ENCODE peak calls at places on chromosomes 6 and 20, in seven cellular contexts. J is naive thymus-derived CD4-positive, alpha-beta T cell; Z is body of pancreas; R is testis; Q is ascending aorta; G is fibroblast of lung; W is thoracic aorta. L is an unnamed sample.
A peak's percentile ranks its signal among the peaks of the same experiment; 100 is the strongest.

GRCh38 chr6:144588674-144589325 is 303.7 kb downstream of the UTRN start:
- DNase-seq in J (no peak), W (no peak), Z (no peak), R (no peak), Q (no peak), G (no peak), L (no peak)

GRCh38 chr20:17888044-17888443 is 80.5 kb downstream of the SNX5 start:
- DNase-seq in Z (no peak), G (no peak), Q (no peak), W (no peak), J (no peak), R (no peak), L (peak; percentile 47)

GRCh38 chr20:20637998-20638397 is 74.4 kb downstream of the RALGAPA2 start:
- DNase-seq in Q (no peak), J (no peak), R (no peak), W (no peak), G (no peak), Z (no peak), L (no peak)

GRCh38 chr20:50642288-50642803 is 49.0 kb downstream of the RIPOR3 start:
- DNase-seq in J (no peak), Z (no peak), W (no peak), R (no peak), Q (no peak), G (no peak), L (no peak)

GRCh38 chr6:109073344-109074235 is 21.1 kb downstream of the SESN1 start:
- DNase-seq in W (no peak), Z (peak; percentile 35), J (peak; percentile 69), Q (no peak), R (peak; percentile 57), G (peak; percentile 86), L (no peak)

GRCh38 chr20:5364136-5364821 is 47.5 kb upstream of the PROKR2 start:
- DNase-seq in R (no peak), Z (no peak), Q (no peak), J (no peak), G (no peak), W (no peak), L (no peak)

GRCh38 chr6:35248300-35248699 is 11.2 kb upstream of the ZNF76 start:
- DNase-seq in Z (no peak), Q (no peak), G (no peak), J (no peak), R (no peak), W (no peak), L (no peak)

GRCh38 chr6:150185697-150186096 is 42.9 kb downstream of the PPP1R14C start:
- DNase-seq in Q (no peak), W (no peak), J (no peak), G (no peak), Z (no peak), R (no peak), L (no peak)

GRCh38 chr6:105324386-105325000 is 78.4 kb downstream of the PREP start:
- DNase-seq in R (no peak), G (peak; percentile 2), J (no peak), W (no peak), Q (no peak), Z (no peak), L (no peak)

GRCh38 chr6:167968091-167968490 is 29.4 kb upstream of the KIF25 start:
- DNase-seq in W (no peak), G (no peak), Z (no peak), J (no peak), Q (no peak), R (peak; percentile 68), L (no peak)

GRCh38 chr20:568865-569415 is 25.4 kb upstream of the CSNK2A1 start:
- DNase-seq in J (no peak), G (no peak), Q (no peak), W (no peak), R (no peak), Z (no peak), L (no peak)

GRCh38 chr6:166534658-166535406 is 51.6 kb downstream of the RAMACL start:
- DNase-seq in R (no peak), G (no peak), Z (no peak), W (no peak), Q (no peak), J (no peak), L (no peak)

GRCh38 chr20:2446845-2447244 is 23.7 kb downstream of the SNRPB start:
- DNase-seq in J (no peak), R (no peak), G (no peak), Z (no peak), W (no peak), Q (no peak), L (no peak)

GRCh38 chr20:38863024-38863851 is 57.7 kb downstream of the PPP1R16B start:
- DNase-seq in G (no peak), W (no peak), R (no peak), Z (no peak), Q (no peak), J (no peak), L (no peak)

GRCh38 chr6:168088161-168089106 is 9.4 kb upstream of the FRMD1 start:
- DNase-seq in Z (no peak), G (peak; percentile 33), J (no peak), Q (no peak), R (peak; percentile 89), W (no peak), L (peak; percentile 66)

GRCh38 chr6:81995548-81996289 is 243.2 kb upstream of the TENT5A start:
- DNase-seq in W (no peak), Q (no peak), Z (no peak), R (no peak), J (no peak), G (peak; percentile 31), L (no peak)

GRCh38 chr6:80767808-80768207 is 661.3 kb downstream of the BCKDHB start:
- DNase-seq in R (peak; percentile 14), W (peak; percentile 6), Q (peak; percentile 12), G (peak; percentile 89), Z (no peak), J (no peak), L (no peak)

GRCh38 chr20:51624157-51624731 is 81.7 kb upstream of the NFATC2 start:
- DNase-seq in G (peak; percentile 65), R (peak; percentile 61), Z (peak; percentile 44), Q (no peak), J (peak; percentile 42), W (no peak), L (peak; percentile 87)

GRCh38 chr6:38713812-38714211 is 1.3 kb upstream of the DNAH8 start:
- DNase-seq in G (no peak), Q (no peak), Z (no peak), W (no peak), R (no peak), J (no peak), L (no peak)

GRCh38 chr6:85394853-85395538 is 54.9 kb upstream of the NT5E start:
- DNase-seq in G (peak; percentile 67), Z (no peak), W (no peak), J (no peak), R (no peak), Q (no peak), L (no peak)

GRCh38 chr6:144158133-144158532 is 7.8 kb downstream of the STX11 start:
- DNase-seq in W (no peak), G (peak; percentile 75), R (peak; percentile 61), Q (no peak), Z (peak; percentile 55), J (no peak), L (no peak)

DNA sequence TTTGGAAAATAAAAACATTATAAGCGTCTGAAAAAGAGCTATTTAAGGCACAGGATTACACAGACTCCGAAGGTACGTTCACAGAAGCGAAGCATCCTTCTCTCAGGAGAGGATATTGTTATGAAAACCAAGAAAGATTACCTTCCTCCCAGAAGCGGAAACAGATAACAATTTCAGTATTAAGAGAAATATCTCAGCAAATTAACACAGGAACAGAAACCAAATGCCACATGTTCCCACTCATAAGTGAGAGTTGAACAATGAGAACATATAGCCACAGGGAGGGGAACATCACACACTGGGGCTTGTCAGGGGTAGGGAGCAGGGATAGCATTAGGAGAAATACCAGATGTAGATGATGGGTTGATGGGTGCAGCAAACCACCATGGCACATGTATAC is 109.7 kb downstream of the CDK19 start:
- DNase-seq in Z (no peak), R (no peak), W (no peak), G (no peak), Q (no peak), J (no peak), L (no peak)
- H3K4me1 ChIP-seq in Z (peaks cover 3% of the 10 kb centered on the region), R (no peaks in the 10 kb centered on the region), W (no peaks in the 10 kb centered on the region), G (no peaks in the 10 kb centered on the region), Q (no peaks in the 10 kb centered on the region), J (no peaks in the 10 kb centered on the region), L (no peaks in the 10 kb centered on the region)

GRCh38 chr20:48683467-48684175 is 144.2 kb downstream of the PREX1 start:
- DNase-seq in Q (no peak), G (no peak), W (no peak), Z (no peak), R (no peak), J (no peak), L (peak; percentile 58)
- H3K4me1 ChIP-seq in Q (peaks cover 47% of the 10 kb centered on the region), G (peaks cover 26% of the 10 kb centered on the region), W (peaks cover 73% of the 10 kb centered on the region), Z (peaks cover 53% of the 10 kb centered on the region), R (peaks cover 28% of the 10 kb centered on the region), J (no peaks in the 10 kb centered on the region), L (peaks cover 52% of the 10 kb centered on the region)

DNA sequence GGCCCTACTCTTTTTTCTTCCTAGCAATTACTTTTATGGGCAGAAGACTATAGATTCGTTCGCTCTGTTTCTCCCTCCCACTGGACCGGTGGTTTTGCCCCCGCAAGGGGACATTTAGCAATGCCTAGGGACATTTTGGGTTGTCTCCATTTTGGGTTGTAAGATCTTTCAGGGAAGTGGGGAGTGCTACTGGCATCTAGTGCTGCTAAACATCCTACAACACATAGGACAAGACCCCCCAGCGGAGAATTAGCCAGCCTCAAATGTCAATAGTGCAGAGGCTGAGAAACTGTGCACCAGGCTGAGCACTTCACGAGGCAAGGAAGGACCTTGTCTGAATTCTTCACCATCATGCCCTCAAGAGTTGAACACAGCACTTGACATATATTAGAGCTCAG is 4.8 kb upstream of the ZMYND8 start:
- DNase-seq in J (no peak), W (no peak), G (no peak), Q (no peak), Z (no peak), R (no peak), L (peak; percentile 34)
- H3K4me1 ChIP-seq in J (peaks cover 46% of the 10 kb centered on the region), W (peaks cover 65% of the 10 kb centered on the region), G (peaks cover 39% of the 10 kb centered on the region), Q (peaks cover 55% of the 10 kb centered on the region), Z (peaks cover 58% of the 10 kb centered on the region), R (peaks cover 60% of the 10 kb centered on the region), L (peaks cover 66% of the 10 kb centered on the region)

GRCh38 chr6:131756039-131756438 is 45.2 kb upstream of the CTAGE9 start:
- DNase-seq in R (no peak), G (no peak), W (no peak), J (no peak), Q (no peak), Z (no peak), L (no peak)

GRCh38 chr6:131755597-131755996 is 44.8 kb upstream of the CTAGE9 start:
- DNase-seq in J (no peak), G (peak; percentile 87), Z (no peak), Q (no peak), W (no peak), R (no peak), L (no peak)

GRCh38 chr6:131761762-131762067 is 46.1 kb upstream of the ENPP1 start:
- DNase-seq in W (no peak), Z (no peak), J (no peak), G (no peak), R (no peak), Q (no peak), L (no peak)

GRCh38 chr6:131761061-131761761 is 46.6 kb upstream of the ENPP1 start:
- DNase-seq in Z (no peak), Q (no peak), R (no peak), W (no peak), G (peak; percentile 34), J (no peak), L (no peak)

DNA sequence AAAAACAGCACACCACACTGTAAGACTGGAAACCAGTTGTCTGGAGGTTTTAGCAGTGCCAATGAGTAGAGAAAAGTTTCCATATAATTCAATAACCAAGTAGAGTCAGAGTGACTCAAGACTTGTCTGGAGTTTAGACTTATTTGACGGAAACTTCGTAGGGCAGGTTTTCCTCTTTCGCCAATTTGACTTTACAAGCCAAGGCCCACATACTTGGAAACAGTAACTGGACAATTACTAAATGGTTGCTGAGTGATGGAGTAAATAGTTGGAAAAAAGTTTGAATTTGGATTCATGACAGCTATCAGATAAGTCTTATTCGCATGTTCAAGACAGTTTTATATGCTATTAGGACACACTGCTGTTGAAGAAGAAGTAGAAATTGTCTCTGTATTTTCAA is 48.1 kb upstream of the CTAGE9 start:
- DNase-seq in G (no peak), Z (no peak), J (no peak), W (no peak), R (no peak), Q (no peak), L (no peak)
- H3K4me1 ChIP-seq in G (peaks cover 23% of the 10 kb centered on the region), Z (no peaks in the 10 kb centered on the region), J (no peaks in the 10 kb centered on the region), W (peaks cover 38% of the 10 kb centered on the region), R (no peaks in the 10 kb centered on the region), Q (peaks cover 23% of the 10 kb centered on the region), L (no peaks in the 10 kb centered on the region)